ENCODE peak calls at places on chromosomes 6 and 20, in nine cellular contexts. Z is HEK293T, O is astrocyte, N is ovary, V is activated gamma-delta T cell treated with Interleukin-2 at 50 U/mL for 16 hours, H is NCI-H1092, C is brain microvascular endothelial cell, T is ACHN, W is hypothalamus. A is an unnamed sample.

GRCh38 chr6:41027799-41028617 is 11.0 kb downstream of the UNC5CL start:
- DNase-seq in N (peak; percentile 92), Z (peak; percentile 86), H (peak; percentile 18), W (peak; percentile 15), V (peak; percentile 69), T (peak; percentile 64), O (peak; percentile 57), C (peak; percentile 32), A (no peak)

GRCh38 chr20:7193681-7194080 is 426.2 kb downstream of the BMP2 start:
- DNase-seq in O (peak; percentile 8), N (no peak), V (no peak), H (no peak), C (no peak), T (no peak), W (no peak), Z (no peak), A (no peak)

GRCh38 chr6:147268254-147268653 is 64.0 kb downstream of the STXBP5 start:
- DNase-seq in V (no peak), N (no peak), Z (no peak), W (no peak), T (no peak), O (no peak), H (no peak), C (no peak), A (no peak)

GRCh38 chr6:135938588-135939215 is 87.2 kb downstream of the PDE7B start:
- DNase-seq in T (peak; percentile 2), V (no peak), W (no peak), N (no peak), C (peak; percentile 67), H (no peak), O (peak; percentile 39), Z (peak; percentile 61), A (no peak)

GRCh38 chr20:35467339-35468224 is 12.2 kb downstream of the CEP250 start:
- DNase-seq in V (no peak), W (no peak), O (peak; percentile 73), N (peak; percentile 47), C (peak; percentile 2), Z (no peak), T (no peak), H (no peak), A (peak; percentile 52)

GRCh38 chr6:88741939-88742338 is 221.5 kb downstream of the RNGTT start:
- DNase-seq in Z (no peak), N (no peak), O (no peak), V (no peak), C (no peak), T (no peak), H (no peak), W (no peak), A (no peak)

GRCh38 chr20:63056236-63057132 is 49.7 kb upstream of the BHLHE23 start:
- DNase-seq in O (no peak), H (peak; percentile 38), N (no peak), C (no peak), Z (peak; percentile 74), W (no peak), V (peak; percentile 15), T (no peak), A (no peak)

GRCh38 chr20:5080384-5080877 is 39.3 kb downstream of the PCNA start:
- DNase-seq in H (no peak), Z (no peak), O (no peak), N (no peak), C (no peak), W (no peak), T (no peak), V (no peak), A (peak; percentile 26)

GRCh38 chr6:157070403-157071107 is 252.8 kb downstream of the TMEM242 start:
- DNase-seq in V (no peak), C (no peak), N (no peak), T (no peak), Z (peak; percentile 36), H (no peak), W (no peak), O (peak; percentile 55), A (no peak)

GRCh38 chr20:49276895-49277785 is 717 bp downstream of the ZNFX1 start:
- DNase-seq in H (no peak), V (peak; percentile 19), N (peak; percentile 63), C (no peak), O (no peak), W (no peak), Z (no peak), T (no peak), A (no peak)

GRCh38 chr6:155398221-155398620 is 57.4 kb downstream of the NOX3 start:
- DNase-seq in V (no peak), T (no peak), O (no peak), Z (no peak), W (no peak), N (no peak), C (no peak), H (no peak), A (no peak)

GRCh38 chr20:62159835-62160234 is 16.3 kb downstream of the SS18L1 start:
- DNase-seq in V (peak; percentile 14), W (no peak), T (no peak), C (no peak), Z (no peak), N (no peak), H (no peak), O (peak; percentile 70), A (no peak)

GRCh38 chr6:118174071-118174470 is 267.0 kb downstream of the SLC35F1 start:
- DNase-seq in H (no peak), V (no peak), T (no peak), C (no peak), Z (no peak), N (no peak), O (no peak), W (no peak), A (no peak)